ENCODE peak calls at places on chromosomes 7 and 10, in six cellular contexts. One of them, this sample, is unnamed.

GRCh38 chr10:18472977-18473376 is 178.4 kb downstream of the NSUN6 start:
- DNase-seq in nephron progenitor cell: no peak
- DNase-seq in cardiac muscle cell: peak
- DNase-seq in KBM-7: no peak
- DNase-seq in NCI-H2171: no peak
- DNase-seq in CD8-positive, alpha-beta T cell: no peak
- DNase-seq in this sample: peak

GRCh38 chr10:75440271-75440793 is 8.9 kb downstream of the LRMDA start:
- DNase-seq in nephron progenitor cell: no peak
- DNase-seq in cardiac muscle cell: no peak
- DNase-seq in KBM-7: no peak
- DNase-seq in NCI-H2171: no peak
- DNase-seq in CD8-positive, alpha-beta T cell: no peak
- DNase-seq in this sample: no peak

GRCh38 chr10:61866700-61867368 is 34.7 kb upstream of the ARID5B start:
- DNase-seq in nephron progenitor cell: no peak
- DNase-seq in cardiac muscle cell: no peak
- DNase-seq in KBM-7: no peak
- DNase-seq in NCI-H2171: no peak
- DNase-seq in CD8-positive, alpha-beta T cell: no peak
- DNase-seq in this sample: no peak

GRCh38 chr7:46786221-46786951 is 795.5 kb downstream of the TNS3 start:
- DNase-seq in nephron progenitor cell: no peak
- DNase-seq in cardiac muscle cell: no peak
- DNase-seq in KBM-7: no peak
- DNase-seq in NCI-H2171: no peak
- DNase-seq in CD8-positive, alpha-beta T cell: no peak
- DNase-seq in this sample: no peak

GRCh38 chr7:43872401-43873165 is 3.3 kb upstream of the MRPS24 start:
- DNase-seq in nephron progenitor cell: no peak
- DNase-seq in cardiac muscle cell: peak
- DNase-seq in KBM-7: no peak
- DNase-seq in NCI-H2171: no peak
- DNase-seq in CD8-positive, alpha-beta T cell: no peak
- DNase-seq in this sample: peak

GRCh38 chr7:41163991-41164390 is 538.9 kb downstream of the INHBA start:
- DNase-seq in nephron progenitor cell: no peak
- DNase-seq in cardiac muscle cell: no peak
- DNase-seq in KBM-7: no peak
- DNase-seq in NCI-H2171: no peak
- DNase-seq in CD8-positive, alpha-beta T cell: no peak
- DNase-seq in this sample: no peak

GRCh38 chr10:87723500-87723899 is 63.8 kb downstream of the PAPSS2 start:
- DNase-seq in nephron progenitor cell: no peak
- DNase-seq in cardiac muscle cell: no peak
- DNase-seq in KBM-7: no peak
- DNase-seq in NCI-H2171: no peak
- DNase-seq in CD8-positive, alpha-beta T cell: no peak
- DNase-seq in this sample: no peak

GRCh38 chr7:120843121-120843520 is 14.8 kb downstream of the TSPAN12 start:
- DNase-seq in nephron progenitor cell: no peak
- DNase-seq in cardiac muscle cell: no peak
- DNase-seq in KBM-7: no peak
- DNase-seq in NCI-H2171: no peak
- DNase-seq in CD8-positive, alpha-beta T cell: no peak
- DNase-seq in this sample: no peak

GRCh38 chr7:2205036-2205780 is 27.5 kb downstream of the MAD1L1 start:
- DNase-seq in nephron progenitor cell: no peak
- DNase-seq in cardiac muscle cell: peak
- DNase-seq in KBM-7: no peak
- DNase-seq in NCI-H2171: no peak
- DNase-seq in CD8-positive, alpha-beta T cell: no peak
- DNase-seq in this sample: no peak

GRCh38 chr7:76069238-76069638 is 21.3 kb downstream of the MDH2 start:
- DNase-seq in nephron progenitor cell: no peak
- DNase-seq in cardiac muscle cell: peak
- DNase-seq in KBM-7: peak
- DNase-seq in NCI-H2171: peak
- DNase-seq in CD8-positive, alpha-beta T cell: no peak
- DNase-seq in this sample: peak

GRCh38 chr10:117246997-117247667 is 6.2 kb downstream of the SLC18A2 start:
- DNase-seq in nephron progenitor cell: no peak
- DNase-seq in cardiac muscle cell: no peak
- DNase-seq in KBM-7: no peak
- DNase-seq in NCI-H2171: no peak
- DNase-seq in CD8-positive, alpha-beta T cell: no peak
- DNase-seq in this sample: no peak

GRCh38 chr10:126448091-126448490 is 59.8 kb upstream of the ADAM12 start:
- DNase-seq in nephron progenitor cell: no peak
- DNase-seq in cardiac muscle cell: no peak
- DNase-seq in KBM-7: no peak
- DNase-seq in NCI-H2171: no peak
- DNase-seq in CD8-positive, alpha-beta T cell: no peak
- DNase-seq in this sample: no peak

GRCh38 chr10:8873310-8873709 is 818.8 kb downstream of the GATA3 start:
- DNase-seq in nephron progenitor cell: no peak
- DNase-seq in cardiac muscle cell: no peak
- DNase-seq in KBM-7: no peak
- DNase-seq in NCI-H2171: no peak
- DNase-seq in CD8-positive, alpha-beta T cell: no peak
- DNase-seq in this sample: no peak

GRCh38 chr10:125014984-125015944 is 73.3 kb downstream of the ZRANB1 start:
- DNase-seq in nephron progenitor cell: no peak
- DNase-seq in cardiac muscle cell: no peak
- DNase-seq in KBM-7: no peak
- DNase-seq in NCI-H2171: no peak
- DNase-seq in CD8-positive, alpha-beta T cell: peak
- DNase-seq in this sample: no peak

GRCh38 chr7:131670401-131670800 is 114.0 kb upstream of the PODXL start:
- DNase-seq in nephron progenitor cell: no peak
- DNase-seq in cardiac muscle cell: no peak
- DNase-seq in KBM-7: no peak
- DNase-seq in NCI-H2171: no peak
- DNase-seq in CD8-positive, alpha-beta T cell: no peak
- DNase-seq in this sample: no peak

GRCh38 chr7:19772858-19773337 is 519 bp downstream of the TMEM196 start:
- DNase-seq in nephron progenitor cell: peak
- DNase-seq in cardiac muscle cell: peak
- DNase-seq in KBM-7: no peak
- DNase-seq in NCI-H2171: no peak
- DNase-seq in CD8-positive, alpha-beta T cell: no peak
- DNase-seq in this sample: no peak

GRCh38 chr7:156819733-156820295 is 73.2 kb downstream of the LMBR1 start:
- DNase-seq in nephron progenitor cell: no peak
- DNase-seq in cardiac muscle cell: no peak
- DNase-seq in KBM-7: no peak
- DNase-seq in NCI-H2171: no peak
- DNase-seq in CD8-positive, alpha-beta T cell: no peak
- DNase-seq in this sample: no peak

GRCh38 chr7:40717242-40717641 is 582.4 kb downstream of the SUGCT start:
- DNase-seq in nephron progenitor cell: peak
- DNase-seq in cardiac muscle cell: peak
- DNase-seq in KBM-7: peak
- DNase-seq in NCI-H2171: peak
- DNase-seq in CD8-positive, alpha-beta T cell: no peak
- DNase-seq in this sample: peak

GRCh38 chr10:20041931-20042330 is 225.7 kb downstream of the PLXDC2 start:
- DNase-seq in nephron progenitor cell: no peak
- DNase-seq in cardiac muscle cell: no peak
- DNase-seq in KBM-7: no peak
- DNase-seq in NCI-H2171: no peak
- DNase-seq in CD8-positive, alpha-beta T cell: no peak
- DNase-seq in this sample: no peak

GRCh38 chr10:114925675-114926204 is 12.3 kb upstream of the TRUB1 start:
- DNase-seq in nephron progenitor cell: peak
- DNase-seq in cardiac muscle cell: no peak
- DNase-seq in KBM-7: peak
- DNase-seq in NCI-H2171: no peak
- DNase-seq in CD8-positive, alpha-beta T cell: no peak
- DNase-seq in this sample: no peak

GRCh38 chr7:102253973-102254370 is 32.7 kb upstream of the SH2B2 start:
- DNase-seq in nephron progenitor cell: no peak
- DNase-seq in cardiac muscle cell: no peak
- DNase-seq in KBM-7: no peak
- DNase-seq in NCI-H2171: no peak
- DNase-seq in CD8-positive, alpha-beta T cell: no peak
- DNase-seq in this sample: no peak

GRCh38 chr7:128869138-128869943 is 6.7 kb downstream of the ATP6V1F start:
- DNase-seq in nephron progenitor cell: peak
- DNase-seq in cardiac muscle cell: peak
- DNase-seq in KBM-7: peak
- DNase-seq in NCI-H2171: peak
- DNase-seq in CD8-positive, alpha-beta T cell: no peak
- DNase-seq in this sample: peak

GRCh38 chr10:26746111-26746510 is 48.6 kb downstream of the PDSS1 start:
- DNase-seq in nephron progenitor cell: no peak
- DNase-seq in cardiac muscle cell: no peak
- DNase-seq in KBM-7: no peak
- DNase-seq in NCI-H2171: no peak
- DNase-seq in CD8-positive, alpha-beta T cell: no peak
- DNase-seq in this sample: no peak

GRCh38 chr7:11177793-11178192 is 204.1 kb downstream of the PHF14 start:
- DNase-seq in nephron progenitor cell: no peak
- DNase-seq in cardiac muscle cell: no peak
- DNase-seq in KBM-7: no peak
- DNase-seq in NCI-H2171: no peak
- DNase-seq in CD8-positive, alpha-beta T cell: no peak
- DNase-seq in this sample: no peak

GRCh38 chr7:40644454-40645188 is 509.8 kb downstream of the SUGCT start:
- DNase-seq in nephron progenitor cell: no peak
- DNase-seq in cardiac muscle cell: peak
- DNase-seq in KBM-7: no peak
- DNase-seq in NCI-H2171: no peak
- DNase-seq in CD8-positive, alpha-beta T cell: no peak
- DNase-seq in this sample: no peak

GRCh38 chr10:28284126-28284525 is 18.7 kb downstream of the MPP7 start:
- DNase-seq in nephron progenitor cell: no peak
- DNase-seq in cardiac muscle cell: no peak
- DNase-seq in KBM-7: no peak
- DNase-seq in NCI-H2171: no peak
- DNase-seq in CD8-positive, alpha-beta T cell: no peak
- DNase-seq in this sample: no peak

GRCh38 chr10:43049081-43049551 is 27.8 kb upstream of the RET start:
- DNase-seq in nephron progenitor cell: no peak
- DNase-seq in cardiac muscle cell: no peak
- DNase-seq in KBM-7: no peak
- DNase-seq in NCI-H2171: no peak
- DNase-seq in CD8-positive, alpha-beta T cell: no peak
- DNase-seq in this sample: no peak

GRCh38 chr7:148623586-148624282 is 33.2 kb downstream of the C7orf33 start:
- DNase-seq in nephron progenitor cell: no peak
- DNase-seq in cardiac muscle cell: no peak
- DNase-seq in KBM-7: peak
- DNase-seq in NCI-H2171: no peak
- DNase-seq in CD8-positive, alpha-beta T cell: no peak
- DNase-seq in this sample: no peak

GRCh38 chr7:27162930-27163775 is 2.2 kb downstream of the HOXA9 start:
- DNase-seq in nephron progenitor cell: no peak
- DNase-seq in cardiac muscle cell: no peak
- DNase-seq in KBM-7: peak
- DNase-seq in NCI-H2171: no peak
- DNase-seq in CD8-positive, alpha-beta T cell: no peak
- DNase-seq in this sample: no peak

GRCh38 chr10:47243356-47243755 is 56.6 kb upstream of the GDF10 start:
- DNase-seq in nephron progenitor cell: no peak
- DNase-seq in cardiac muscle cell: no peak
- DNase-seq in KBM-7: no peak
- DNase-seq in NCI-H2171: no peak
- DNase-seq in CD8-positive, alpha-beta T cell: no peak
- DNase-seq in this sample: no peak

GRCh38 chr7:55191926-55192692 is 173.0 kb upstream of the LANCL2 start:
- DNase-seq in nephron progenitor cell: no peak
- DNase-seq in cardiac muscle cell: no peak
- DNase-seq in KBM-7: no peak
- DNase-seq in NCI-H2171: no peak
- DNase-seq in CD8-positive, alpha-beta T cell: no peak
- DNase-seq in this sample: no peak

GRCh38 chr10:83952273-83952672 is 187.0 kb upstream of the GHITM start:
- DNase-seq in nephron progenitor cell: no peak
- DNase-seq in cardiac muscle cell: no peak
- DNase-seq in KBM-7: no peak
- DNase-seq in NCI-H2171: no peak
- DNase-seq in CD8-positive, alpha-beta T cell: no peak
- DNase-seq in this sample: no peak

GRCh38 chr7:100154651-100155491 is 3.7 kb downstream of the TRAPPC14 start:
- DNase-seq in nephron progenitor cell: no peak
- DNase-seq in cardiac muscle cell: no peak
- DNase-seq in KBM-7: no peak
- DNase-seq in NCI-H2171: no peak
- DNase-seq in CD8-positive, alpha-beta T cell: no peak
- DNase-seq in this sample: no peak

GRCh38 chr7:36208997-36209813 is 56.2 kb downstream of the EEPD1 start:
- DNase-seq in nephron progenitor cell: no peak
- DNase-seq in cardiac muscle cell: no peak
- DNase-seq in KBM-7: no peak
- DNase-seq in NCI-H2171: no peak
- DNase-seq in CD8-positive, alpha-beta T cell: no peak
- DNase-seq in this sample: no peak

GRCh38 chr7:92904292-92905131 is 68.1 kb upstream of the CDK6 start:
- DNase-seq in nephron progenitor cell: no peak
- DNase-seq in cardiac muscle cell: no peak
- DNase-seq in KBM-7: peak
- DNase-seq in NCI-H2171: no peak
- DNase-seq in CD8-positive, alpha-beta T cell: peak
- DNase-seq in this sample: no peak

GRCh38 chr10:76902949-76903348 is 734.7 kb downstream of the KCNMA1 start:
- DNase-seq in nephron progenitor cell: peak
- DNase-seq in cardiac muscle cell: peak
- DNase-seq in KBM-7: peak
- DNase-seq in NCI-H2171: peak
- DNase-seq in CD8-positive, alpha-beta T cell: no peak
- DNase-seq in this sample: no peak

GRCh38 chr10:30828680-30829079 is 199.1 kb upstream of the LYZL2 start:
- DNase-seq in nephron progenitor cell: no peak
- DNase-seq in cardiac muscle cell: no peak
- DNase-seq in KBM-7: no peak
- DNase-seq in NCI-H2171: no peak
- DNase-seq in CD8-positive, alpha-beta T cell: no peak
- DNase-seq in this sample: no peak

GRCh38 chr7:103499976-103500375 is 54.0 kb upstream of the SLC26A5 start:
- DNase-seq in nephron progenitor cell: no peak
- DNase-seq in cardiac muscle cell: no peak
- DNase-seq in KBM-7: no peak
- DNase-seq in NCI-H2171: no peak
- DNase-seq in CD8-positive, alpha-beta T cell: no peak
- DNase-seq in this sample: no peak

GRCh38 chr10:84138478-84139125 is 707 bp upstream of the GHITM start:
- DNase-seq in nephron progenitor cell: no peak
- DNase-seq in cardiac muscle cell: no peak
- DNase-seq in KBM-7: peak
- DNase-seq in NCI-H2171: no peak
- DNase-seq in CD8-positive, alpha-beta T cell: peak
- DNase-seq in this sample: no peak

GRCh38 chr10:49285232-49285631 is 13.7 kb upstream of the C10orf71 start:
- DNase-seq in nephron progenitor cell: no peak
- DNase-seq in cardiac muscle cell: no peak
- DNase-seq in KBM-7: no peak
- DNase-seq in NCI-H2171: no peak
- DNase-seq in CD8-positive, alpha-beta T cell: no peak
- DNase-seq in this sample: no peak